ENCODE peak calls at places on chromosomes 5 and 9, in six cellular contexts. L is fibroblast of pulmonary artery; J is nephron progenitor cell; G is H9; R is stimulated activated CD4-positive, alpha-beta T cell treated with anti-CD3 and anti-CD28 coated beads, Interleukin-12 subunit alpha, Interleukin-12 subunit beta, amount 100 ng/mL, for 4 hours; C is COR-L47. F is an unnamed sample.

GRCh38 chr5:172849636-172850453 is 15.8 kb downstream of the ERGIC1 start:
- DNase-seq in L (no peak), J (no peak), G (no peak), R (no peak), C (no peak), F (no peak)

GRCh38 chr5:141846031-141846430 is 32.2 kb downstream of the PCDH1 start:
- DNase-seq in L (peak; percentile 65), J (peak; percentile 58), G (peak; percentile 65), R (no peak), C (peak; percentile 70), F (no peak)

GRCh38 chr5:113053614-113054013 is 77.0 kb downstream of the DCP2 start:
- DNase-seq in L (peak; percentile 83), J (no peak), G (peak; percentile 20), R (no peak), C (no peak), F (no peak)

GRCh38 chr9:127172066-127172707 is 49.8 kb upstream of the ANGPTL2 start:
- DNase-seq in L (no peak), J (no peak), G (no peak), R (no peak), C (no peak), F (no peak)

GRCh38 chr5:60699549-60700346 is at the start of gene DEPDC1B:
- DNase-seq in L (peak; percentile 91), J (peak; percentile 90), G (peak; percentile 94), R (peak; percentile 84), C (peak; percentile 90), F (peak; percentile 88)

GRCh38 chr5:1644810-1645571 is 121.2 kb upstream of the LPCAT1 start:
- DNase-seq in L (peak; percentile 92), J (peak; percentile 90), G (peak; percentile 90), R (peak; percentile 82), C (peak; percentile 83), F (peak; percentile 87)

GRCh38 chr9:136686794-136687711 is at the start of gene AGPAT2:
- DNase-seq in L (no peak), J (peak; percentile 81), G (peak; percentile 67), R (peak; percentile 70), C (peak; percentile 56), F (peak; percentile 79)

GRCh38 chr9:83235524-83235923 is 172.6 kb upstream of the RASEF start:
- DNase-seq in L (no peak), J (no peak), G (no peak), R (no peak), C (no peak), F (no peak)

GRCh38 chr9:108093773-108094675 is 604.5 kb upstream of the KLF4 start:
- DNase-seq in L (no peak), J (no peak), G (no peak), R (no peak), C (no peak), F (no peak)

GRCh38 chr5:107464876-107465275 is 205.9 kb downstream of the EFNA5 start:
- DNase-seq in L (no peak), J (no peak), G (no peak), R (no peak), C (no peak), F (no peak)

GRCh38 chr5:147407094-147407681 is 102.7 kb downstream of the DPYSL3 start:
- DNase-seq in L (peak; percentile 81), J (no peak), G (no peak), R (no peak), C (no peak), F (no peak)

GRCh38 chr9:136974834-136975535 is 2.3 kb upstream of the PTGDS start:
- DNase-seq in L (no peak), J (no peak), G (no peak), R (no peak), C (no peak), F (no peak)

GRCh38 chr9:21155501-21155900 is 11.0 kb downstream of the IFNA21 start:
- DNase-seq in L (peak; percentile 6), J (no peak), G (no peak), R (no peak), C (no peak), F (no peak)

GRCh38 chr5:174371600-174372094 is 326.1 kb downstream of the NSG2 start:
- DNase-seq in L (peak; percentile 29), J (peak; percentile 11), G (no peak), R (no peak), C (no peak), F (peak; percentile 63)

GRCh38 chr9:34993502-34994428 is 4.2 kb downstream of the DNAJB5 start:
- DNase-seq in L (peak; percentile 94), J (no peak), G (peak; percentile 78), R (no peak), C (peak; percentile 80), F (no peak)

GRCh38 chr5:146016764-146017484 is 80.5 kb downstream of the SH3RF2 start:
- DNase-seq in L (peak; percentile 57), J (no peak), G (no peak), R (no peak), C (no peak), F (no peak)

GRCh38 chr9:132488611-132489010 is 78.6 kb downstream of the CFAP77 start:
- DNase-seq in L (no peak), J (no peak), G (no peak), R (no peak), C (peak; percentile 96), F (no peak)

GRCh38 chr9:118829334-118829733 is 539.9 kb downstream of the BRINP1 start:
- DNase-seq in L (no peak), J (no peak), G (no peak), R (no peak), C (no peak), F (no peak)

GRCh38 chr5:173680660-173681242 is 64.3 kb upstream of the BOD1 start:
- DNase-seq in L (no peak), J (no peak), G (no peak), R (no peak), C (no peak), F (no peak)

GRCh38 chr9:114503009-114503408 is 2.3 kb downstream of the WHRN start:
- DNase-seq in L (no peak), J (no peak), G (no peak), R (no peak), C (peak; percentile 50), F (no peak)

GRCh38 chr5:138953370-138954256 is 78.5 kb upstream of the LRRTM2 start:
- DNase-seq in L (peak; percentile 75), J (no peak), G (no peak), R (peak; percentile 7), C (peak; percentile 98), F (no peak)